ENCODE peak calls at places on chromosome 4, in six cellular contexts. F, I, Q, C, B and A are unnamed samples.

GRCh38 chr4:77930154-77930553 is 67.5 kb downstream of the MRPL1 start:
- DNase-seq in F (no peak), I (no peak), Q (no peak), C (no peak), B (no peak), A (no peak)

GRCh38 chr4:5133201-5133600 is 81.9 kb downstream of the STK32B start:
- DNase-seq in F (no peak), I (no peak), Q (no peak), C (no peak), B (no peak), A (no peak)

GRCh38 chr4:70969076-70969475 is 24.4 kb upstream of the DCK start:
- DNase-seq in F (no peak), I (no peak), Q (no peak), C (no peak), B (no peak), A (no peak)

GRCh38 chr4:20386001-20386740 is 134.5 kb downstream of the SLIT2 start:
- DNase-seq in F (no peak), I (no peak), Q (no peak), C (no peak), B (no peak), A (no peak)

GRCh38 chr4:10092481-10093272 is 23.9 kb downstream of the WDR1 start:
- DNase-seq in F (no peak), I (no peak), Q (no peak), C (no peak), B (no peak), A (no peak)

GRCh38 chr4:181827246-181827645 is 416.0 kb upstream of the TENM3 start:
- DNase-seq in F (no peak), I (no peak), Q (no peak), C (no peak), B (no peak), A (no peak)

GRCh38 chr4:48902266-48902665 is 4.3 kb downstream of the OCIAD2 start:
- DNase-seq in F (peak; percentile 22), I (no peak), Q (no peak), C (peak; percentile 64), B (no peak), A (peak; percentile 69)

GRCh38 chr4:122151982-122152698 is at the start of gene BLTP1:
- DNase-seq in F (peak; percentile 86), I (peak; percentile 86), Q (peak; percentile 51), C (peak; percentile 95), B (peak; percentile 31), A (peak; percentile 43)

GRCh38 chr4:38114435-38114834 is 154.2 kb downstream of the PTTG2 start:
- DNase-seq in F (no peak), I (no peak), Q (no peak), C (peak; percentile 70), B (no peak), A (no peak)

GRCh38 chr4:36332023-36332781 is 50.8 kb downstream of the DTHD1 start:
- DNase-seq in F (no peak), I (no peak), Q (no peak), C (no peak), B (no peak), A (no peak)

GRCh38 chr4:8144359-8144758 is 14.3 kb downstream of the ABLIM2 start:
- DNase-seq in F (no peak), I (no peak), Q (no peak), C (no peak), B (no peak), A (no peak)

GRCh38 chr4:2320152-2320551 is 58.2 kb upstream of the MXD4 start:
- DNase-seq in F (no peak), I (no peak), Q (no peak), C (no peak), B (no peak), A (no peak)

GRCh38 chr4:7101692-7102515 is 34.0 kb upstream of the GRPEL1 start:
- DNase-seq in F (peak; percentile 48), I (peak; percentile 34), Q (peak; percentile 24), C (peak; percentile 80), B (no peak), A (no peak)

GRCh38 chr4:42965326-42965725 is 72.8 kb downstream of the GRXCR1 start:
- DNase-seq in F (no peak), I (no peak), Q (no peak), C (no peak), B (no peak), A (no peak)

GRCh38 chr4:2059034-2059725 is at the start of gene NAT8L:
- DNase-seq in F (peak; percentile 16), I (no peak), Q (no peak), C (peak; percentile 71), B (no peak), A (no peak)

GRCh38 chr4:13783800-13784411 is 156.4 kb upstream of the BOD1L1 start:
- DNase-seq in F (peak; percentile 43), I (no peak), Q (no peak), C (peak; percentile 25), B (no peak), A (no peak)

GRCh38 chr4:51930557-51930956 is 87.6 kb downstream of the DCUN1D4 start:
- DNase-seq in F (peak; percentile 19), I (no peak), Q (no peak), C (no peak), B (no peak), A (no peak)

GRCh38 chr4:32025840-32026459 is 1305.8 kb downstream of the PCDH7 start:
- DNase-seq in F (peak; percentile 48), I (no peak), Q (no peak), C (peak; percentile 41), B (no peak), A (peak; percentile 31)

GRCh38 chr4:1111259-1111809 is 2.0 kb downstream of the RNF212 start:
- DNase-seq in F (no peak), I (no peak), Q (no peak), C (no peak), B (no peak), A (no peak)

GRCh38 chr4:123587983-123588494 is 191.4 kb downstream of the SPRY1 start:
- DNase-seq in F (peak; percentile 77), I (no peak), Q (peak; percentile 80), C (peak; percentile 90), B (peak; percentile 12), A (peak; percentile 17)

GRCh38 chr4:169142390-169142789 is 128.4 kb downstream of the SH3RF1 start:
- DNase-seq in F (no peak), I (no peak), Q (no peak), C (peak; percentile 76), B (no peak), A (no peak)

GRCh38 chr4:37742149-37742548 is 56.0 kb upstream of the RELL1 start:
- DNase-seq in F (no peak), I (no peak), Q (no peak), C (no peak), B (no peak), A (no peak)

GRCh38 chr4:67593741-67594175 is 35.2 kb downstream of the STAP1 start:
- DNase-seq in F (peak; percentile 86), I (no peak), Q (no peak), C (peak; percentile 43), B (no peak), A (no peak)

GRCh38 chr4:15232725-15233597 is 194.9 kb upstream of the C1QTNF7 start:
- DNase-seq in F (peak; percentile 51), I (no peak), Q (peak; percentile 45), C (peak; percentile 82), B (no peak), A (peak; percentile 47)

DNA sequence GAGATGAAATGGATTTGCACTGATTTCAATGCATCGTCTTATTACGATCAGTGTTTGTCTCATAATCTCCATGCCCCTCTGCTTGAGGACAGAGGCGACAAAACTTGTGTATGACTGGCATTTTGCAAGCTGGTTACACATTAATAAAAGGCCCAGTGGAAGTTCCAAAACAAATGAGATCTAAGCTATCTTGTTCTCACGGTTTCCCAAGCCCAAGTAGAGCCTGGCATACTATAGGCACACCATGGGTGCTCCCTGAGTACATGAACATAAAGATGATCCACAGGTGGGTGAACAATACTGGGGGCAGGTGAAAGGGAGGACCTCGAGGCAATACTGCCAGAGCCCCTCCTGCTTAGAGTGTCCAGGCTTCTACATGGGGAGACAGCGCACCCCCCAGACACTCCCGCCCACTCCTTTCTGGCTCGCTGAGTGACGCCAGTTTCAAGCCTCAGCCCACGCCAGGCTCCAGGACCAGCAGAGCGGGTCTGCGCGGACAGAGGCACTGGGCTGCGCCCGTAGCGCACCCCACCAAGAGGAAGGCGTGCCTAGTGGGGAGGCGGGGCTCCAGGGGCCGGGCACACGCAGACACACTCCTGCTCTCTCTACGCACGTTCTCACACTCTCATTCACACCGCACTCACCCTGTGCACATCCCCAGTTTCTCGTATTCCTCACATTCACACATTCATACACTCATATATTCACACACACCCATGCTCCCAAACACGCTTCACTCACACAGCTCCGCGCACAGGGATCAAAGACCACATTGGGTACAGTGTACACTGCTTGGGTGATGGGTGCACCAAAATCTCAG is 8.9 kb upstream of the GSX2 start:
- DNase-seq in F (peak; percentile 45), I (no peak), Q (no peak), C (peak; percentile 71), B (no peak), A (no peak)
- H3K4me3 ChIP-seq in F (peak overlapping the region; percentile 63), I (peak overlapping the region; percentile 50), Q (peak overlapping the region; percentile 75), C (peak overlapping the region; percentile 65), B (peak overlapping the region; percentile 59), A (peak overlapping the region; percentile 63)

DNA sequence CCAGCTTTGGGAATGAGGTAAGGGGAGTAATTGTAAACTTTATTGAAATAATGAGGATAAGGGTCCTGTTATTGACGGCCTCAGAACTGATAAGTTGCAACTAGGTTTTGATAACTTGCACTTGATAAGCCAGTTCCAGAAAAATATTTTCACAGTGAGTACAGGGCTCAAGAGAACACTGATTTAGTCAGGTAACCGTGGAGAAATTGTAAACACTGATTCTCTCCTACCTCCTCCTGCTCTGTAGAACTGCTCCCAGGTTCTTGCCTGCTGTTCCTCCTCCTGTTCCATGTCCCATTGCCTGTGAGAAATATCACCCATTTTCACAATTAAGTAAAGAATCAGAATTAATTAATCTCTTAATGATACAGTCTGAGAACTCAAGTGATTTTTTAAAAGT is 55.0 kb upstream of the CXXC4 start:
- DNase-seq in F (no peak), I (no peak), Q (no peak), C (no peak), B (no peak), A (no peak)
- H3K4me3 ChIP-seq in F (no peak overlapping the region), I (no peak overlapping the region), Q (no peak overlapping the region), C (no peak overlapping the region), B (no peak overlapping the region), A (no peak overlapping the region)

GRCh38 chr4:184765473-184766346 is 31.8 kb upstream of the CENPU start:
- DNase-seq in F (no peak), I (no peak), Q (no peak), C (no peak), B (no peak), A (no peak)
- H3K4me3 ChIP-seq in F (no peak overlapping the region), I (no peak overlapping the region), Q (no peak overlapping the region), C (no peak overlapping the region), B (no peak overlapping the region), A (no peak overlapping the region)

GRCh38 chr4:25883565-25883964 is 20.8 kb upstream of the SEL1L3 start:
- DNase-seq in F (no peak), I (no peak), Q (no peak), C (no peak), B (no peak), A (no peak)

GRCh38 chr4:25881187-25881586 is 18.4 kb upstream of the SEL1L3 start:
- DNase-seq in F (no peak), I (no peak), Q (no peak), C (no peak), B (no peak), A (no peak)

GRCh38 chr4:25879991-25880641 is 17.3 kb upstream of the SEL1L3 start:
- DNase-seq in F (peak; percentile 83), I (no peak), Q (no peak), C (no peak), B (no peak), A (peak; percentile 49)

GRCh38 chr4:25882226-25882625 is 19.4 kb upstream of the SEL1L3 start:
- DNase-seq in F (no peak), I (no peak), Q (no peak), C (no peak), B (no peak), A (no peak)

GRCh38 chr4:25884040-25884788 is 21.4 kb upstream of the SEL1L3 start:
- DNase-seq in F (peak; percentile 51), I (no peak), Q (peak; percentile 33), C (peak; percentile 66), B (no peak), A (peak; percentile 69)
- H3K4me3 ChIP-seq in F (no peak overlapping the region), I (no peak overlapping the region), Q (no peak overlapping the region), C (no peak overlapping the region), B (no peak overlapping the region), A (no peak overlapping the region)